ENCODE peak calls at places on chromosome 12, in five cellular contexts. C, N, P, V and B are unnamed samples.

GRCh38 chr12:78778339-78778738 is 86.2 kb upstream of the SYT1 start:
- DNase-seq in C (no peak), N (no peak), P (no peak), V (no peak), B (no peak)

GRCh38 chr12:176321-177181 is 37.4 kb downstream of the SLC6A12 start:
- DNase-seq in C (no peak), N (no peak), P (peak), V (no peak), B (peak)

GRCh38 chr12:2354151-2354991 is 301.6 kb downstream of the CACNA1C start:
- DNase-seq in C (no peak), N (peak), P (no peak), V (no peak), B (no peak)

GRCh38 chr12:42742691-42743090 is 153.1 kb upstream of the PRICKLE1 start:
- DNase-seq in C (no peak), N (no peak), P (no peak), V (no peak), B (peak)

GRCh38 chr12:68633614-68634558 is 23.2 kb downstream of the RAP1B start:
- DNase-seq in C (peak), N (no peak), P (no peak), V (no peak), B (no peak)

GRCh38 chr12:48750769-48751356 is 34.4 kb upstream of the CCNT1 start:
- DNase-seq in C (no peak), N (no peak), P (peak), V (no peak), B (no peak)

GRCh38 chr12:7479784-7480183 is 23.8 kb downstream of the CD163 start:
- DNase-seq in C (no peak), N (no peak), P (no peak), V (no peak), B (peak)

GRCh38 chr12:122327494-122328385 is 61.4 kb upstream of the VPS33A start:
- DNase-seq in C (no peak), N (no peak), P (no peak), V (peak), B (no peak)

GRCh38 chr12:4056910-4057845 is 184.0 kb upstream of the PARP11 start:
- DNase-seq in C (no peak), N (no peak), P (no peak), V (no peak), B (no peak)

GRCh38 chr12:55818886-55819285 is 1.0 kb downstream of the ORMDL2 start:
- DNase-seq in C (no peak), N (no peak), P (peak), V (no peak), B (no peak)

GRCh38 chr12:122825773-122826724 is 9.2 kb upstream of the HIP1R start:
- DNase-seq in C (peak), N (no peak), P (no peak), V (no peak), B (no peak)

GRCh38 chr12:59742831-59743230 is 147.0 kb downstream of the SLC16A7 start:
- DNase-seq in C (no peak), N (no peak), P (peak), V (no peak), B (peak)

GRCh38 chr12:119322324-119322723 is 12.2 kb upstream of the CCDC60 start:
- DNase-seq in C (no peak), N (no peak), P (no peak), V (no peak), B (no peak)

GRCh38 chr12:120801146-120801545 is 75.5 kb downstream of the ACADS start:
- DNase-seq in C (peak), N (no peak), P (no peak), V (no peak), B (no peak)

GRCh38 chr12:124152733-124153132 is 142.2 kb upstream of the RFLNA start:
- DNase-seq in C (no peak), N (no peak), P (no peak), V (no peak), B (no peak)

GRCh38 chr12:39611818-39612217 is 7.8 kb downstream of the ABCD2 start:
- DNase-seq in C (no peak), N (no peak), P (no peak), V (no peak), B (no peak)

GRCh38 chr12:1583421-1584078 is 10.8 kb downstream of the FBXL14 start:
- DNase-seq in C (peak), N (peak), P (peak), V (peak), B (peak)

GRCh38 chr12:12983420-12984035 is 16.5 kb downstream of the HEBP1 start:
- DNase-seq in C (peak), N (no peak), P (peak), V (no peak), B (peak)

GRCh38 chr12:80763874-80764273 is 47.2 kb downstream of the MYF5 start:
- DNase-seq in C (peak), N (peak), P (peak), V (no peak), B (peak)

GRCh38 chr12:45483571-45483970 is 245.9 kb upstream of the ARID2 start:
- DNase-seq in C (no peak), N (no peak), P (peak), V (no peak), B (no peak)

GRCh38 chr12:85405781-85406522 is 125.9 kb downstream of the ALX1 start:
- DNase-seq in C (peak), N (no peak), P (peak), V (no peak), B (peak)

GRCh38 chr12:15856097-15856982 is 25.8 kb upstream of the STRAP start:
- DNase-seq in C (peak), N (peak), P (peak), V (peak), B (peak)

GRCh38 chr12:127773520-127773919 is 493.4 kb upstream of the TMEM132C start:
- DNase-seq in C (no peak), N (no peak), P (no peak), V (no peak), B (no peak)

GRCh38 chr12:49089831-49090773 is 4.5 kb downstream of the DHH start:
- DNase-seq in C (peak), N (no peak), P (peak), V (peak), B (peak)

GRCh38 chr12:68451261-68452091 is 119.3 kb upstream of the MDM1 start:
- DNase-seq in C (peak), N (no peak), P (peak), V (no peak), B (peak)

GRCh38 chr12:124140889-124141550 is 153.9 kb upstream of the RFLNA start:
- DNase-seq in C (no peak), N (no peak), P (no peak), V (no peak), B (no peak)

GRCh38 chr12:108730337-108731104 is 797 bp downstream of the CORO1C start:
- DNase-seq in C (peak), N (peak), P (peak), V (peak), B (peak)

GRCh38 chr12:69068431-69068830 is 135.5 kb upstream of the CPM start:
- DNase-seq in C (no peak), N (no peak), P (peak), V (no peak), B (no peak)

GRCh38 chr12:56258068-56258819 is at the start of gene ANKRD52:
- DNase-seq in C (peak), N (peak), P (peak), V (peak), B (peak)

GRCh38 chr12:75041481-75041880 is 168.2 kb downstream of the KCNC2 start:
- DNase-seq in C (no peak), N (no peak), P (no peak), V (no peak), B (no peak)

GRCh38 chr12:121637231-121637914 is 11.0 kb downstream of the ORAI1 start:
- DNase-seq in C (peak), N (no peak), P (no peak), V (no peak), B (no peak)

GRCh38 chr12:67413577-67413976 is 144.4 kb downstream of the CAND1 start:
- DNase-seq in C (peak), N (no peak), P (no peak), V (no peak), B (no peak)

GRCh38 chr12:455821-456220 is 3.9 kb upstream of the B4GALNT3 start:
- DNase-seq in C (no peak), N (no peak), P (no peak), V (no peak), B (no peak)

GRCh38 chr12:110577717-110578521 is 5.2 kb downstream of the PPTC7 start:
- DNase-seq in C (peak), N (no peak), P (peak), V (no peak), B (peak)

GRCh38 chr12:57846577-57847319 is at the start of gene CTDSP2:
- DNase-seq in C (peak), N (peak), P (peak), V (peak), B (peak)
- H3K14ac ChIP-seq in C (peak), N (peak), P (peak), V (no peak), B (peak)

DNA sequence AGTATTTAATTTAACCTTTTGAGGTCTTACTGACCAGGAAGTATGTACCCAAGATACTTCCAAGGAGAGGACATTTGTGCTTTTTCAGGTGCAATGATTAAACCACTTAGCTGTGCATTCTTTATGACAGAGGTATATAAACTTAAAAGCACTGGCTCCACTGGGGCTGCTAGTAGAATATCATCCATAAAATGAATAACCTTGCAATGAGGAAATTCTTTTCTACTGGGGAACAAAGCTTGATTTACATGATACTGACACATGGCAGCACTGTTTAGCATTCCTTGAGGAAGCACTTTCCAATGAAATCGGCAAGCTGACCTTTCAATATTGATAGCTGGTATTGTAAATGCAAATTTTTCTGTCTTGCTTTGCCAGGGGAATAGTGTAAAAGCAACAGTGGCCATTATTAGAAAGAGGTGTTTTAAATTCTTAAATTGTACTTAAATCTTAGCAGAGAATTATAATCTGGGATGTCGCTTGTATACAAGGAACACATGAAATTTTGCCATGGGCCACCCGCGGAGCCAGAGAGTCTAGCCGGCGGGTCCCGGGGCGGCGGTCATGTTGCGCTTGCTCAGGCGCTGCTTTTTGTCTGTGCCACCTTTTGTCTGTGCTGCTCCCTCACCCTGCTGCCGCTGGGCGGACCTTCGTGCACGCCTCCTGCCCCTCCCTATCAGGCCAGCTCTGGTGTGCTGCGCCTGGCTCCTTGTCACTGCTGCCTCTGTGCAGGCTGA is 20.9 kb upstream of the BLTP3B start:
- DNase-seq in C (peak), N (peak), P (peak), V (peak), B (peak)
- H3K4me3 ChIP-seq in C (no peak), N (peak), P (no peak), V (no peak), B (peak)

GRCh38 chr12:65169311-65170244 is at the start of gene LEMD3:
- DNase-seq in C (peak), N (peak), P (peak), V (peak), B (peak)
- H2BK5ac ChIP-seq in C (peak), N (peak), P (peak), V (peak), B (peak)

GRCh38 chr12:130872179-130873096 is 572 bp downstream of the RAN start:
- DNase-seq in C (peak), N (no peak), P (no peak), V (no peak), B (peak)
- H3K14ac ChIP-seq in C (peak), N (peak), P (peak), V (peak), B (peak)

GRCh38 chr12:53953831-53954693 is 641 bp upstream of the HOXC12 start:
- DNase-seq in C (no peak), N (no peak), P (no peak), V (no peak), B (no peak)
- H3K4me3 ChIP-seq in C (no peak), N (no peak), P (no peak), V (no peak), B (no peak)

DNA sequence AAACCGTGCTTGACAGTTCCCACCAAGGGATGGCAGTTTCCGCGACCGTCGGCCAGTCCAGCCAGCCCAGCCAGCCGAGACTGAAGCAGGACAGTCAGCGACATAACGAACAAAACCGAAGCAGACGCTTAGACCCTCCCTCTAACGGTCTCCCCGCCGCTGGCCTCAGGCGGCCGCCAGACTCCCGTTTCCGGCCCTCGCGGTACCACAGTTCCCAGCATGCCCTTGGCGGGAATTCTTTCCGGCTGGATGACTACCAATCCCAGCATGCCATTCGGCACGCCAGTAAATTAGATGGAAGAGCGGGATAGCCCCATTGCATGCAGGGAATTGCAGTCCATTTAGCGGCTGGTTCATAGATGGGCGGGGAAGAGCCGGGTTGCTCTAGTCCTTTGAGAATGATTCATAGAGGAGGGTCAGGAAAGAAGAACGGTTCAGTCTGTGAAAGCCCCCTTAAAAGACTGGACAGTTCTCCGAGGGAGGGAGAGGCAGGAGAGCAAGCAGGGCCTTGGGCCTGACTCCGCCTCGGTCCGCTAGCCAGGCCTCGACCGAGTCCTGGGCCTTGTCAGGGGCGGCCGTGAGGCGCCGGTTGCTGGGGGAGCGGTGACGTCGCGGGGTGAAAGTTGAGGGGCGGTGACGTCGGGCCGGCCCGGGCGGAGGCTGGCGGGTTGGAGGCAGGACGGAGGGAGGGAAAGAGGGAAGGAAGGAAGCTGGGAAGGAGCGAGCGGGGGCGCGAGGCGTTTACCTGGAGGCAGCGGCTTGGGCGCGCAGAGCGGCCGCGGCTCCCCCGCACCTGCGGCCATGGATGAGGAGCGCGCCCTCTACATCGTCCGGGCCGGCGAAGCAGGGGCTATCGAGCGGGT is at the start of gene RIC8B:
- DNase-seq in C (peak), N (peak), P (peak), V (peak), B (peak)
- H2BK5ac ChIP-seq in C (peak), N (peak), P (peak), V (peak), B (peak)

GRCh38 chr12:50282581-50283229 is 615 bp downstream of the LIMA1 start:
- DNase-seq in C (peak), N (no peak), P (peak), V (no peak), B (peak)
- H3K14ac ChIP-seq in C (no peak), N (no peak), P (peak), V (no peak), B (no peak)

DNA sequence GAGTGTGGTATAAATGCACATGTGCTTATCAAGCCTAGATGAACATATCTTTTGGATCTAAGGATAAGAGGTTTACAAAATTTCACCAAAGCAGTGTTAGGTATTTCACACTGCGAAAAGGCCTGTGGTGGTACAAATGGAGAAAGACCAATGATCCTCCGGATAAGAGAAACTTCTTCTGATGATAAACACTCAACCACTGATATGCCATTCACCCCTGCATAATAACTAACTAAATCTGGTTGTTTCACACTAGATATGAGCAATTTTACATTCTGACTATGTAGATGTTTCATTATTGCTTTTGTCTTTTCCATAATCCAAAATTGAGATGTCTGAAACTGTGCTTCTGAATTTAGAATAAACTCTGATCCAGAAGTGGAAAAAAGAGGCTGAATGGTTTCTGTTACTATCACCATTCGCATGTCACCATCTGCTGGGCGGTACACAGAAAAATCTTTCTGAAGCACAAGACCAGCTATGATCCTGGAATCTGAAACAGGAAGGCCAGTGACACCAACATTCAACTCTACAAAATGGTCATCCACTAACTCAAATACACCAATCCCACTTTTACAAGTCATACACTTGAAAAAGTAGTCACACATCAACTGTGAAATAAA is 1.3 kb downstream of the BBS10 start:
- DNase-seq in C (peak), N (no peak), P (peak), V (no peak), B (peak)
- H3K4me3 ChIP-seq in C (no peak), N (peak), P (peak), V (peak), B (no peak)

GRCh38 chr12:118102070-118102469 is 1.7 kb downstream of the VSIG10 start:
- DNase-seq in C (peak), N (no peak), P (peak), V (no peak), B (peak)

GRCh38 chr12:118103231-118103600 is 595 bp downstream of the VSIG10 start:
- DNase-seq in C (peak), N (no peak), P (peak), V (peak), B (no peak)

GRCh38 chr12:118101051-118101450 is 2.8 kb downstream of the VSIG10 start:
- DNase-seq in C (no peak), N (no peak), P (no peak), V (no peak), B (no peak)

GRCh38 chr12:118102609-118103008 is 1.2 kb downstream of the VSIG10 start:
- DNase-seq in C (no peak), N (no peak), P (no peak), V (no peak), B (no peak)

DNA sequence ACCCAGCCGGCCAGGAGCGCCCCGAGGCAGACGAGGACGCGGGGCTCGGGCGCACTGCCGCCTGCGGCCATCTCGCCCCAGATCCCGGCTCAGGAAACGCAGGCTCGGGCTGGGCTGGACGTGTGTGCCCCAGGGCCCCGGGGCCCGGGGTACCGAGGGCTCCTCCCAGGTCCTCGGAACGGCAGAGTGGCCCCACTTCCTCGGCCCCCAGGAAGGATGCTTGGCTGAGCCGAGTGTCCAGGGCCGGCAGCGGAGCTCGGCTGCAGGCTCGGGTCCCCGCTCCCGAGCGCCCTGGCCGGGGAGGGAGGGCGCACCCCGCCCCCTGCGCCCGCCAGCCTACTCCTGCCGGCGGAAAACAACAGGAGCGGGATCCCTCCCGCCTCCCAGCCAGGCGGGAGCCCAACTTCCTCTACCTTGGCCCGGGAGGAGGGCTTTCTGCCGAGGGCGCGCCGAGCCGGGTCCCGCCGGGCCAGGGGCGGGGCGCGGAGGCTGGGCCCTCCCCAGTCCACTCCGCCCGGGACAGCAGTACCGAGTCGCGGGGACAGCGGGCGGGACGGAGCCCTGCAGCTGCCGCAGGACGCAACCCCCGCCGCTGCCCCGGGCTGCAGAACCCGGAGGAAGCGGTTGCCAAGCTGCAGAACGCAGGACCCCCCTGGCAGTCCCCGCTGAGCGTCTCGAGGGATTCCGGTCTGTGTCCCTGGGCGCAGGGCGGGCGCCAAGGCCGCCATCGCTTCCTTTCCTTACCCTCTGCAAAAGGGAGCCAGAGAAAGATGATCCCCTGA is at the start of gene VSIG10:
- DNase-seq in C (peak), N (peak), P (peak), V (peak), B (peak)
- H2BK5ac ChIP-seq in C (peak), N (peak), P (peak), V (peak), B (peak)